ENCODE peak calls at places on chromosome 3, in five cellular contexts. One of them, this sample, is unnamed.

GRCh38 chr3:27796365-27796875 is 74.3 kb upstream of the EOMES start:
- DNase-seq in HepG2: no peak
- DNase-seq in NCI-H1105: no peak
- DNase-seq in AML-193: no peak
- DNase-seq in fibroblast of the aortic adventitia: no peak
- DNase-seq in this sample: no peak

GRCh38 chr3:183924543-183924942 is 39.9 kb upstream of the PARL start:
- DNase-seq in AML-193: no peak
- DNase-seq in fibroblast of the aortic adventitia: no peak
- DNase-seq in HepG2: no peak
- DNase-seq in NCI-H1105: no peak
- DNase-seq in this sample: no peak

GRCh38 chr3:38455639-38456430 is 2.1 kb downstream of the ACVR2B start:
- DNase-seq in NCI-H1105: no peak
- DNase-seq in HepG2: no peak
- DNase-seq in fibroblast of the aortic adventitia: no peak
- DNase-seq in AML-193: no peak
- DNase-seq in this sample: no peak

GRCh38 chr3:70829101-70829500 is 516.7 kb upstream of the MDFIC2 start:
- DNase-seq in HepG2: no peak
- DNase-seq in fibroblast of the aortic adventitia: peak; percentile 96
- DNase-seq in NCI-H1105: no peak
- DNase-seq in AML-193: no peak
- DNase-seq in this sample: no peak

GRCh38 chr3:151955356-151955755 is 81.9 kb downstream of the SUCNR1 start:
- DNase-seq in HepG2: no peak
- DNase-seq in fibroblast of the aortic adventitia: no peak
- DNase-seq in AML-193: no peak
- DNase-seq in NCI-H1105: no peak
- DNase-seq in this sample: no peak

GRCh38 chr3:87173776-87174175 is 53.3 kb upstream of the CHMP2B start:
- DNase-seq in fibroblast of the aortic adventitia: no peak
- DNase-seq in NCI-H1105: no peak
- DNase-seq in AML-193: peak; percentile 53
- DNase-seq in HepG2: no peak
- DNase-seq in this sample: no peak

GRCh38 chr3:136750922-136751258 is 1.3 kb downstream of the STAG1 start:
- DNase-seq in HepG2: no peak
- DNase-seq in NCI-H1105: no peak
- DNase-seq in AML-193: no peak
- DNase-seq in fibroblast of the aortic adventitia: peak; percentile 85
- DNase-seq in this sample: no peak

GRCh38 chr3:182364723-182365650 is 428.3 kb upstream of the ATP11B start:
- DNase-seq in NCI-H1105: peak; percentile 99
- DNase-seq in HepG2: no peak
- DNase-seq in AML-193: no peak
- DNase-seq in fibroblast of the aortic adventitia: no peak
- DNase-seq in this sample: no peak

GRCh38 chr3:108416111-108416869 is 94.1 kb downstream of the MYH15 start:
- DNase-seq in fibroblast of the aortic adventitia: no peak
- DNase-seq in HepG2: no peak
- DNase-seq in NCI-H1105: no peak
- DNase-seq in AML-193: no peak
- DNase-seq in this sample: no peak

GRCh38 chr3:105801397-105801796 is 67.4 kb downstream of the CBLB start:
- DNase-seq in AML-193: no peak
- DNase-seq in NCI-H1105: no peak
- DNase-seq in HepG2: no peak
- DNase-seq in fibroblast of the aortic adventitia: no peak
- DNase-seq in this sample: no peak

GRCh38 chr3:100765437-100765975 is 56.2 kb downstream of the TFG start:
- DNase-seq in AML-193: no peak
- DNase-seq in HepG2: no peak
- DNase-seq in NCI-H1105: no peak
- DNase-seq in fibroblast of the aortic adventitia: no peak
- DNase-seq in this sample: no peak

GRCh38 chr3:29381595-29381994 is 100.7 kb downstream of the RBMS3 start:
- DNase-seq in NCI-H1105: no peak
- DNase-seq in fibroblast of the aortic adventitia: peak; percentile 44
- DNase-seq in HepG2: no peak
- DNase-seq in AML-193: no peak
- DNase-seq in this sample: no peak

GRCh38 chr3:127385540-127385870 is 97.7 kb upstream of the PRR20G start:
- DNase-seq in fibroblast of the aortic adventitia: no peak
- DNase-seq in HepG2: no peak
- DNase-seq in AML-193: no peak
- DNase-seq in NCI-H1105: no peak
- DNase-seq in this sample: no peak

GRCh38 chr3:198079771-198080520 is 119.9 kb downstream of the LMLN start:
- DNase-seq in NCI-H1105: peak; percentile 15
- DNase-seq in HepG2: no peak
- DNase-seq in AML-193: no peak
- DNase-seq in fibroblast of the aortic adventitia: no peak
- DNase-seq in this sample: no peak

GRCh38 chr3:122184591-122184929 is 1.1 kb downstream of the CASR start:
- DNase-seq in fibroblast of the aortic adventitia: no peak
- DNase-seq in HepG2: no peak
- DNase-seq in NCI-H1105: no peak
- DNase-seq in AML-193: no peak
- DNase-seq in this sample: no peak

GRCh38 chr3:52091566-52092290 is 35.4 kb upstream of the DUSP7 start:
- DNase-seq in AML-193: no peak
- DNase-seq in fibroblast of the aortic adventitia: peak; percentile 36
- DNase-seq in NCI-H1105: no peak
- DNase-seq in HepG2: no peak
- DNase-seq in this sample: no peak

GRCh38 chr3:49872801-49873281 is 3.1 kb upstream of the CAMKV start:
- DNase-seq in NCI-H1105: no peak
- DNase-seq in HepG2: no peak
- DNase-seq in fibroblast of the aortic adventitia: no peak
- DNase-seq in AML-193: no peak
- DNase-seq in this sample: no peak

GRCh38 chr3:106345353-106346027 is 476.7 kb upstream of the CBLB start:
- DNase-seq in NCI-H1105: no peak
- DNase-seq in HepG2: no peak
- DNase-seq in fibroblast of the aortic adventitia: peak; percentile 96
- DNase-seq in AML-193: peak; percentile 21
- DNase-seq in this sample: no peak